ENCODE peak calls at places on chromosomes 6 and 20, in eight cellular contexts. E is activated effector memory CD4-positive, alpha-beta T cell treated with anti-CD3 and anti-CD28 coated beads, Interleukin-2, amount 50 U/mL, for 16 hours; Q is heart right ventricle; X is GM06990; A is upper lobe of right lung; Y is iPS-NIHi11; M is spleen; I is AG08395. C is an unnamed sample.

GRCh38 chr6:35534396-35535170 is 21.9 kb upstream of the TULP1 start:
- DNase-seq in E (no peak), A (no peak), Q (no peak), Y (no peak), M (no peak), I (no peak), X (no peak), C (no peak)

GRCh38 chr6:130560231-130560630 is 194.4 kb downstream of the TMEM200A start:
- DNase-seq in I (peak), E (no peak), Y (no peak), M (no peak), Q (no peak), A (no peak), X (no peak), C (no peak)

GRCh38 chr20:1471242-1471641 is 4.6 kb upstream of the NSFL1C start:
- DNase-seq in A (no peak), X (no peak), I (no peak), Q (no peak), M (no peak), E (no peak), Y (no peak), C (no peak)

GRCh38 chr6:34600101-34600500 is 44.0 kb upstream of the SPDEF start:
- DNase-seq in I (no peak), Y (no peak), Q (no peak), X (no peak), E (no peak), M (no peak), A (no peak), C (no peak)

GRCh38 chr6:21340563-21340962 is 253.0 kb upstream of the SOX4 start:
- DNase-seq in A (no peak), Y (no peak), M (no peak), E (no peak), Q (no peak), I (no peak), X (no peak), C (no peak)

GRCh38 chr20:2114560-2114959 is 12.9 kb downstream of the STK35 start:
- DNase-seq in E (no peak), Q (no peak), X (no peak), A (no peak), Y (no peak), M (no peak), I (no peak), C (no peak)

GRCh38 chr20:36112112-36112511 is 42.4 kb upstream of the EPB41L1 start:
- DNase-seq in I (no peak), E (no peak), A (no peak), Q (no peak), Y (peak), M (no peak), X (no peak), C (no peak)

GRCh38 chr6:67608099-67608749 is 1026.9 kb upstream of the ADGRB3 start:
- DNase-seq in Y (no peak), E (no peak), I (no peak), Q (no peak), A (no peak), M (no peak), X (no peak), C (no peak)

GRCh38 chr20:49318430-49319203 is 40.8 kb upstream of the ZNFX1 start:
- DNase-seq in X (no peak), I (no peak), E (no peak), A (no peak), Y (peak), Q (no peak), M (peak), C (no peak)

GRCh38 chr6:113352029-113352801 is 504.9 kb upstream of the MARCKS start:
- DNase-seq in I (peak), A (no peak), M (no peak), X (no peak), Y (no peak), Q (no peak), E (no peak), C (no peak)

GRCh38 chr20:37283530-37284195 is 5.8 kb upstream of the MANBAL start:
- DNase-seq in M (no peak), X (no peak), I (no peak), Q (no peak), A (no peak), Y (no peak), E (peak), C (no peak)

C was measured in mesenteric fat pad.